ENCODE peak calls at places on chromosome 20, in seven cellular contexts. Q, Y, E, U, J, V and L are unnamed samples.

GRCh38 chr20:17617868-17618672 is 48.2 kb downstream of the DSTN start:
- DNase-seq in V (no peak), Q (no peak), J (no peak), Y (no peak), E (no peak), U (no peak), L (no peak)

GRCh38 chr20:51100617-51101016 is 77.7 kb upstream of the KCNG1 start:
- DNase-seq in J (no peak), U (no peak), Y (no peak), Q (no peak), E (no peak), V (no peak), L (no peak)

GRCh38 chr20:50532231-50532630 is 22.0 kb downstream of the PTPN1 start:
- DNase-seq in J (no peak), Q (no peak), E (no peak), Y (no peak), V (no peak), U (no peak), L (no peak)

GRCh38 chr20:24507182-24507853 is 37.9 kb downstream of the SYNDIG1 start:
- DNase-seq in Q (peak), J (no peak), U (no peak), E (no peak), V (no peak), Y (no peak), L (no peak)

GRCh38 chr20:25573288-25574251 is 11.8 kb downstream of the NINL start:
- DNase-seq in Y (no peak), U (no peak), V (no peak), J (no peak), E (no peak), Q (no peak), L (no peak)

GRCh38 chr20:10863337-10864060 is 189.7 kb upstream of the JAG1 start:
- DNase-seq in V (peak), Y (no peak), E (no peak), U (no peak), J (peak), Q (no peak), L (no peak)

GRCh38 chr20:11849270-11849920 is 68.3 kb upstream of the BTBD3 start:
- DNase-seq in E (no peak), U (no peak), V (no peak), Y (no peak), J (no peak), Q (no peak), L (no peak)

GRCh38 chr20:13302647-13303425 is 81.8 kb downstream of the ISM1 start:
- DNase-seq in Q (peak), E (peak), Y (no peak), V (peak), J (peak), U (no peak), L (peak)

GRCh38 chr20:64108731-64109389 is 1.5 kb upstream of the NPBWR2 start:
- DNase-seq in Q (no peak), Y (no peak), V (no peak), E (no peak), J (no peak), U (no peak), L (no peak)

GRCh38 chr20:46797201-46797600 is 87.8 kb downstream of the SLC2A10 start:
- DNase-seq in E (no peak), U (no peak), Q (no peak), J (no peak), Y (no peak), V (no peak), L (no peak)

GRCh38 chr20:63979549-63980316 is at the start of gene SAMD10:
- DNase-seq in V (no peak), Y (peak), U (peak), E (peak), J (no peak), Q (peak), L (peak)

GRCh38 chr20:23585449-23585807 is 17.1 kb upstream of the CST9L start:
- DNase-seq in V (no peak), Y (no peak), J (no peak), Q (peak), U (no peak), E (no peak), L (no peak)

GRCh38 chr20:43458422-43458924 is 777 bp downstream of the SRSF6 start:
- DNase-seq in J (no peak), V (no peak), Q (no peak), Y (no peak), U (no peak), E (no peak), L (no peak)

GRCh38 chr20:43460830-43461200 is 3.1 kb downstream of the SRSF6 start:
- DNase-seq in Q (no peak), J (no peak), V (no peak), E (no peak), U (no peak), Y (no peak), L (no peak)

GRCh38 chr20:43459022-43459942 is 1.6 kb downstream of the SRSF6 start:
- DNase-seq in U (no peak), Y (no peak), E (no peak), J (no peak), Q (no peak), V (peak), L (no peak)

GRCh38 chr20:43461894-43462293 is 4.2 kb downstream of the SRSF6 start:
- DNase-seq in E (no peak), J (no peak), Y (no peak), Q (no peak), V (no peak), U (no peak), L (no peak)

DNA sequence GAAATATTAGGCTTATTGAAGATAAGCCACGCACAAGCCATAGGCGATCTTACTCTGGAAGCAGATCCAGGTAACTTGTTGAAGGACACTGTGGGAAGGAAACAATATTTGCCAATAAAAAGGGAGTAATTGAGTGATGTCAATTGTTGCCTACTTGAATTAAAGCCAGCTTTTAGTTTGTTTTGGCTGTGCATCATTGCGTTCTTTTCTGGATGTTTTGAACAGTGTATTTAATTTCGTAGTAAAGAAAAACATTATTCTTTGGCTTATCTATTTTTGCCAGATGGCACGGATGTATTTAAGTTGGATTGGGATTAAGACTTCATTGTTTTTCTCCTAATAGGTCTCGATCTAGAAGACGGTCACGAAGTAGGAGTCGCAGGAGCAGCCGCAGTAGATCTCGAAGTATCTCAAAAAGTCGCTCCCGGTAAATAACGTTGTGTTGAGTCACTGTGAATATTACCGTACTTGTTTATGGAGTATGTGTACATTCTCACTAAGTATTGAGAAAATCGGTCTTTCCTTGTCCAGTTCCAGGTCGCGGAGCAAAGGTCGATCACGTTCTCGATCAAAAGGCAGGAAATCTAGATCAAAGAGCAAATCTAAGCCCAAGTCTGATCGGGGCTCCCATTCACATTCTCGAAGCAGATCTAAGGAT is 2.6 kb downstream of the SRSF6 start:
- DNase-seq in Q (no peak), U (no peak), E (no peak), J (no peak), Y (no peak), V (no peak), L (no peak)
- H3K4me3 ChIP-seq in Q (no peak), U (no peak), E (no peak), J (no peak), Y (no peak), V (no peak), L (no peak)

GRCh38 chr20:14716251-14716650 is 378.8 kb upstream of the FLRT3 start:
- DNase-seq in J (no peak), U (no peak), Q (no peak), E (no peak), Y (no peak), V (no peak), L (no peak)
- H3K4me3 ChIP-seq in J (no peak), U (no peak), Q (no peak), E (no peak), Y (no peak), V (no peak), L (no peak)

GRCh38 chr20:49272654-49273053 is 5.2 kb downstream of the ZNFX1 start:
- DNase-seq in J (no peak), Q (no peak), E (no peak), Y (no peak), U (no peak), V (no peak), L (no peak)

GRCh38 chr20:49268600-49269365 is 9.1 kb downstream of the ZNFX1 start:
- DNase-seq in V (no peak), E (no peak), Y (no peak), Q (no peak), U (no peak), J (no peak), L (no peak)

GRCh38 chr20:49267327-49267726 is 10.5 kb downstream of the ZNFX1 start:
- DNase-seq in J (no peak), V (no peak), Q (peak), Y (no peak), U (no peak), E (no peak), L (no peak)

GRCh38 chr20:49270736-49271135 is 7.1 kb downstream of the ZNFX1 start:
- DNase-seq in E (no peak), V (no peak), J (no peak), Y (no peak), Q (no peak), U (no peak), L (no peak)

DNA sequence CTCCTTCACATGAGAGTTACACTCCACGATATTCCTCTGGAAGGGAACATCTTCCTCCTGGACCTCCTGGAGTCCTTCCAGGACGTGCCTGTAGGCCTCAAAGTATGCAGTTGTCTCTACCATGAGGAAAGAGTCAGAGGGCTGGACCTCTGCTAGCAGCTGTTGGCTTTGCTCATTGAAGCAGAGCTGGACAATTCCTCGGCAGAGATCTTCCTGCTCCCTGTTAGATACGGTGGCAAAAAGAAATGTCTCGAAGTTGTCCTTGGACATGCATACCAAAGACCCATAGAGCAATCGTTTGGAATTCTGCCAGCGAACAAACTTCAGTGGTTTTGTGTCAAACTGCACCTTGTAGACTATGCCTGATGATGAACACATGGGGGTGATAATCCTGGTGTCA is 7.7 kb downstream of the ZNFX1 start:
- DNase-seq in Y (no peak), U (no peak), Q (no peak), V (no peak), J (no peak), E (no peak), L (no peak)
- H3K4me3 ChIP-seq in Y (no peak), U (no peak), Q (no peak), V (no peak), J (no peak), E (no peak), L (no peak)

GRCh38 chr20:44209691-44210421 is 715 bp downstream of the OSER1 start:
- DNase-seq in U (no peak), E (peak), J (no peak), Q (peak), Y (no peak), V (peak), L (no peak)

GRCh38 chr20:44206132-44206531 is 4.4 kb downstream of the OSER1 start:
- DNase-seq in U (no peak), Y (no peak), Q (no peak), V (no peak), E (no peak), J (no peak), L (no peak)

GRCh38 chr20:44207066-44207723 is 3.4 kb downstream of the OSER1 start:
- DNase-seq in U (no peak), J (no peak), Q (no peak), Y (no peak), E (no peak), V (no peak), L (no peak)

GRCh38 chr20:44208770-44209169 is 1.8 kb downstream of the OSER1 start:
- DNase-seq in Y (no peak), E (no peak), U (no peak), J (no peak), V (peak), Q (no peak), L (no peak)

DNA sequence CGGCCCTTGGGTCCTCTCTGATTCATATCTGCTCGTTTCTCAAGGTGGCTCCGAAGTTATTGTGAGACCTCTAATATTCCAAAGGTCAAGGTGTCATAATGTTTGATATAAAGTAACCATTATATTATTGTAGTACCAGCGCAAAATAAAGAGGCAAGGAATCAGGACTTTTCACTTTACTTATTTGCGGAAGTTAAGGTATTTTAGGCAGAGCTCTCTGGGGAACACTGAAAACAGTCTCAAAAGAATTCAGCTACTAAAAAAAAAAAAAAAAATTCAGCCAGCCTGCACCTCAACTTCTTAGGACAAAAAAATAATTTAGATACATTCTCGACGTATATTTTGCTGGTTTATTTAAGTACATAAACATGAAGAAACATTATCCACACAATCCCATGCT is 2.4 kb downstream of the OSER1 start:
- DNase-seq in J (no peak), Y (no peak), V (no peak), E (no peak), Q (no peak), U (no peak), L (no peak)
- H3K4me3 ChIP-seq in J (peak), Y (no peak), V (peak), E (no peak), Q (peak), U (peak), L (no peak)

DNA sequence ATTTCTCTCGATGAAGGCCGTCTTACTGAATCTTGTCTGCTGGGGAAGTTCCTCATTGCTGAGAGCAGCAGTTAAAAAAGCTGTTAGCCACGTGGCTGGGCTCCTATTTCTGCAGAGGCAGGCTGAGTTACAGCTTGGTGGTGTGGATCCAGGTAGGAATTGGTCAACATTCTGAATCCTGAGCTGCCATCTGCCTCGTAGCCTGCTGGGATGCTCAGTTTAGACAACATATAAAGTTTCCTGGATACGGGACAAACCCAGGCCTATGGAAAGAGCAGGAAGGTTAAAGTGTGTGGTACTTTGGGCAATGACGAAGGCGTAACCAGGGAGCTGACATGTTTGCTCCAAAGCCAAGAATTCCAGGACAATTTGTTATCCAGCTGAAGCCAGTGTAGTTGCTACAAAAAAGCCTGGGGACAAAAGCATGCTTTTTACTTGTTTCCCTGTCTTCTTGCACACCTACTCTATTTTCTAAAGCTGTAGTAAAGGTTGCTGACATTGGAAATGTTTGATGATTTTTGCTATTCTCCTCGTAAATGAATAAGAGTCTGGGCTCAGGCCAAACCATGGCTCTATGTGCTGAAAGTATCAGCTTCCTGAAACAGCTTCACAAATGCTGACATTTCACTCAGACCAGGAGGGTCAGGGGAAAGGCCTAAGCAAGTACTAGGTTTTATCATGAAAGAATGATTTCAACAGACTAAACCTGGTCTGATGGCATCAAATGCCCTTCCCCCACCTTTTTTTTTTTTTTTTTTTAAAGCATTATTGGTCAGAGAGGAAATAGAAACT is 12.4 kb upstream of the MYLK2 start:
- DNase-seq in Y (no peak), V (no peak), E (no peak), J (no peak), U (no peak), Q (no peak), L (no peak)
- H3K4me3 ChIP-seq in Y (no peak), V (no peak), E (no peak), J (no peak), U (no peak), Q (no peak), L (no peak)

GRCh38 chr20:32003325-32003724 is 6.9 kb upstream of the CCM2L start:
- DNase-seq in Y (no peak), Q (no peak), E (no peak), V (no peak), U (no peak), J (no peak), L (no peak)
- H3K4me3 ChIP-seq in Y (no peak), Q (no peak), E (no peak), V (no peak), U (no peak), J (no peak), L (no peak)